ENCODE peak calls at places on chromosomes 16 and 17, in six cellular contexts. S, J, M, H, R and G are unnamed samples.

GRCh38 chr17:73541111-73541510 is 103.1 kb downstream of the SDK2 start:
- DNase-seq in S (no peak), J (no peak), M (no peak), H (no peak), R (no peak), G (peak; percentile 62)

GRCh38 chr16:66619036-66619435 is 14.5 kb downstream of the CMTM3 start:
- DNase-seq in S (no peak), J (no peak), M (no peak), H (no peak), R (no peak), G (no peak)

GRCh38 chr16:31385680-31386079 is 7.5 kb upstream of the ITGAD start:
- DNase-seq in S (no peak), J (no peak), M (no peak), H (no peak), R (peak; percentile 1), G (peak; percentile 26)

GRCh38 chr16:70454221-70455034 is at the start of gene FCSK:
- DNase-seq in S (peak; percentile 91), J (peak; percentile 93), M (peak; percentile 74), H (peak; percentile 80), R (peak; percentile 89), G (peak; percentile 49)

GRCh38 chr16:87297918-87298631 is 19.1 kb downstream of the C16orf95 start:
- DNase-seq in S (peak; percentile 48), J (peak; percentile 83), M (no peak), H (peak; percentile 41), R (no peak), G (no peak)

GRCh38 chr17:10492004-10492403 is 22.6 kb upstream of the MYH4 start:
- DNase-seq in S (no peak), J (no peak), M (no peak), H (no peak), R (no peak), G (no peak)

GRCh38 chr16:21656795-21657768 is 4.7 kb upstream of the IGSF6 start:
- DNase-seq in S (peak; percentile 71), J (peak; percentile 78), M (peak; percentile 20), H (no peak), R (no peak), G (peak; percentile 39)

GRCh38 chr17:45936610-45937009 is 42.3 kb downstream of the MAPT start:
- DNase-seq in S (no peak), J (no peak), M (no peak), H (no peak), R (no peak), G (no peak)

GRCh38 chr17:15457723-15458094 is 9.7 kb downstream of the CDRT4 start:
- DNase-seq in S (no peak), J (no peak), M (no peak), H (no peak), R (no peak), G (no peak)

GRCh38 chr16:81551141-81551808 is 106.7 kb downstream of the CMIP start:
- DNase-seq in S (no peak), J (no peak), M (no peak), H (no peak), R (peak; percentile 50), G (peak; percentile 87)

GRCh38 chr16:71885261-71885650 is 1.3 kb upstream of the ZNF821 start:
- DNase-seq in S (no peak), J (no peak), M (no peak), H (no peak), R (no peak), G (peak; percentile 4)

GRCh38 chr17:15351925-15352324 is 10.5 kb upstream of the TEKT3 start:
- DNase-seq in S (no peak), J (no peak), M (no peak), H (no peak), R (no peak), G (peak; percentile 89)

GRCh38 chr17:80835816-80836657 is 155.6 kb upstream of the CHMP6 start:
- DNase-seq in S (no peak), J (no peak), M (no peak), H (no peak), R (peak; percentile 65), G (no peak)

GRCh38 chr17:47257651-47258339 is 4.2 kb downstream of the ITGB3 start:
- DNase-seq in S (no peak), J (no peak), M (no peak), H (no peak), R (no peak), G (peak; percentile 59)

GRCh38 chr16:21159281-21159951 is 942 bp downstream of the LDAF1 start:
- DNase-seq in S (peak; percentile 55), J (peak; percentile 58), M (peak; percentile 36), H (peak; percentile 21), R (peak; percentile 84), G (peak; percentile 68)

GRCh38 chr17:78839762-78840529 is 668 bp downstream of the USP36 start:
- DNase-seq in S (peak; percentile 40), J (peak; percentile 59), M (no peak), H (peak; percentile 22), R (peak; percentile 88), G (peak; percentile 4)

GRCh38 chr17:10087333-10087732 is 111.1 kb downstream of the GAS7 start:
- DNase-seq in S (no peak), J (no peak), M (no peak), H (no peak), R (peak; percentile 17), G (no peak)

GRCh38 chr17:2393954-2394749 is 6.7 kb downstream of the MNT start:
- DNase-seq in S (no peak), J (no peak), M (no peak), H (no peak), R (no peak), G (no peak)

GRCh38 chr16:53131363-53132071 is 76.7 kb downstream of the CHD9 start:
- DNase-seq in S (peak; percentile 30), J (peak; percentile 83), M (no peak), H (peak; percentile 37), R (peak; percentile 89), G (peak; percentile 37)

GRCh38 chr16:20923876-20924275 is 23.3 kb downstream of the LYRM1 start:
- DNase-seq in S (no peak), J (no peak), M (no peak), H (no peak), R (no peak), G (no peak)

GRCh38 chr17:79593636-79594035 is 17.2 kb downstream of the RBFOX3 start:
- DNase-seq in S (no peak), J (no peak), M (no peak), H (no peak), R (no peak), G (no peak)

GRCh38 chr16:59192551-59193199 is 458.6 kb upstream of the GOT2 start:
- DNase-seq in S (no peak), J (peak; percentile 43), M (peak; percentile 36), H (no peak), R (no peak), G (no peak)

GRCh38 chr16:86836503-86837125 is 258.3 kb downstream of the FOXL1 start:
- DNase-seq in S (no peak), J (no peak), M (no peak), H (no peak), R (peak; percentile 16), G (peak; percentile 70)

GRCh38 chr16:11792404-11793260 is 4.4 kb downstream of the ZC3H7A start:
- DNase-seq in S (no peak), J (no peak), M (no peak), H (no peak), R (no peak), G (no peak)

GRCh38 chr16:22625948-22626347 is 115.3 kb downstream of the NPIPB5 start:
- DNase-seq in S (no peak), J (no peak), M (no peak), H (no peak), R (no peak), G (peak; percentile 96)

GRCh38 chr16:28210979-28211505 is 723 bp downstream of the XPO6 start:
- DNase-seq in S (peak; percentile 43), J (peak; percentile 64), M (no peak), H (peak; percentile 28), R (peak; percentile 92), G (peak; percentile 55)

GRCh38 chr17:57993471-57994365 is 5.7 kb upstream of the VEZF1 start:
- DNase-seq in S (no peak), J (no peak), M (no peak), H (no peak), R (no peak), G (no peak)

GRCh38 chr16:56506941-56507340 is 12.9 kb downstream of the BBS2 start:
- DNase-seq in S (peak; percentile 4), J (no peak), M (no peak), H (no peak), R (no peak), G (peak; percentile 53)

GRCh38 chr16:80704751-80705150 is 99.6 kb downstream of the CDYL2 start:
- DNase-seq in S (no peak), J (no peak), M (no peak), H (no peak), R (no peak), G (no peak)

GRCh38 chr16:30112197-30113030 is 923 bp downstream of the GDPD3 start:
- DNase-seq in S (no peak), J (peak; percentile 91), M (peak; percentile 75), H (no peak), R (peak; percentile 91), G (no peak)